ENCODE peak calls at places on chromosomes 3 and 15, in eight cellular contexts. S, M, Q, D, O, X, R and P are unnamed samples.
A peak's percentile ranks its signal among the peaks of the same experiment; 100 is the strongest.

GRCh38 chr3:101011086-101011485 is 17.9 kb upstream of the ABI3BP start:
- DNase-seq in S (no peak), O (no peak), X (no peak), D (no peak), Q (no peak), M (no peak), R (no peak), P (no peak)

GRCh38 chr15:63833246-63833696 is 477 bp downstream of the HERC1 start:
- DNase-seq in X (no peak), R (peak; percentile 65), O (peak; percentile 52), M (peak; percentile 73), S (peak; percentile 50), Q (peak; percentile 75), D (peak; percentile 33), P (no peak)

GRCh38 chr3:153667341-153667740 is 453.8 kb upstream of the ARHGEF26 start:
- DNase-seq in Q (peak; percentile 4), M (no peak), R (peak; percentile 5), O (no peak), D (no peak), X (no peak), S (no peak), P (no peak)

GRCh38 chr15:72285402-72285801 is 13.0 kb upstream of the PARP6 start:
- DNase-seq in O (no peak), R (peak; percentile 76), Q (no peak), M (peak; percentile 38), D (no peak), S (no peak), X (no peak), P (no peak)

GRCh38 chr3:62928256-62928655 is 53.0 kb upstream of the CADPS start:
- DNase-seq in D (no peak), S (no peak), X (no peak), O (no peak), M (peak; percentile 70), R (no peak), Q (no peak), P (no peak)

GRCh38 chr3:112582242-112582874 is 20.5 kb downstream of the SLC35A5 start:
- DNase-seq in R (peak; percentile 60), O (peak; percentile 36), S (no peak), D (no peak), Q (peak; percentile 68), M (peak; percentile 50), X (peak; percentile 42), P (no peak)

GRCh38 chr3:194487289-194488006 is 646 bp upstream of the ATP13A3 start:
- DNase-seq in R (peak; percentile 77), M (peak; percentile 51), X (no peak), D (peak; percentile 55), Q (no peak), O (peak; percentile 72), S (peak; percentile 43), P (no peak)

GRCh38 chr3:14216257-14217048 is 37.8 kb downstream of the LSM3 start:
- DNase-seq in M (peak; percentile 62), S (no peak), Q (no peak), D (peak; percentile 43), X (no peak), R (peak; percentile 97), O (peak; percentile 93), P (peak; percentile 89)

GRCh38 chr3:112813723-112814171 is 32.9 kb downstream of the CD200R1L start:
- DNase-seq in O (peak; percentile 89), M (no peak), D (no peak), Q (peak; percentile 85), R (no peak), S (no peak), X (no peak), P (no peak)

GRCh38 chr3:27228805-27229204 is 140.4 kb downstream of the NEK10 start:
- DNase-seq in S (no peak), X (no peak), D (no peak), O (no peak), R (peak; percentile 90), Q (no peak), M (peak; percentile 36), P (no peak)

GRCh38 chr15:57440167-57440566 is 63.9 kb downstream of the CGNL1 start:
- DNase-seq in D (no peak), Q (no peak), X (no peak), R (no peak), O (no peak), S (no peak), M (no peak), P (no peak)

GRCh38 chr3:104810896-104811295 is 555.8 kb upstream of the ALCAM start:
- DNase-seq in X (no peak), R (no peak), S (no peak), D (no peak), Q (no peak), O (no peak), M (no peak), P (no peak)

GRCh38 chr15:71776304-71776703 is 34.0 kb upstream of the NR2E3 start:
- DNase-seq in S (no peak), O (no peak), Q (no peak), X (no peak), D (no peak), M (no peak), R (no peak), P (no peak)

GRCh38 chr3:18767756-18768303 is 342.7 kb upstream of the SATB1 start:
- DNase-seq in S (no peak), M (no peak), R (no peak), D (no peak), O (no peak), X (no peak), Q (no peak), P (no peak)

GRCh38 chr3:38334656-38335055 is 11.9 kb upstream of the XYLB start:
- DNase-seq in M (no peak), S (no peak), R (no peak), D (no peak), X (no peak), O (no peak), Q (no peak), P (no peak)

GRCh38 chr3:53719796-53720195 is 126.4 kb downstream of the CHDH start:
- DNase-seq in O (no peak), D (no peak), X (no peak), M (no peak), S (no peak), R (no peak), Q (no peak), P (no peak)
- H3K4me3 ChIP-seq in O (no peak overlapping the region), D (no peak overlapping the region), X (no peak overlapping the region), M (no peak overlapping the region), S (no peak overlapping the region), R (no peak overlapping the region), Q (no peak overlapping the region), P (no peak overlapping the region)

DNA sequence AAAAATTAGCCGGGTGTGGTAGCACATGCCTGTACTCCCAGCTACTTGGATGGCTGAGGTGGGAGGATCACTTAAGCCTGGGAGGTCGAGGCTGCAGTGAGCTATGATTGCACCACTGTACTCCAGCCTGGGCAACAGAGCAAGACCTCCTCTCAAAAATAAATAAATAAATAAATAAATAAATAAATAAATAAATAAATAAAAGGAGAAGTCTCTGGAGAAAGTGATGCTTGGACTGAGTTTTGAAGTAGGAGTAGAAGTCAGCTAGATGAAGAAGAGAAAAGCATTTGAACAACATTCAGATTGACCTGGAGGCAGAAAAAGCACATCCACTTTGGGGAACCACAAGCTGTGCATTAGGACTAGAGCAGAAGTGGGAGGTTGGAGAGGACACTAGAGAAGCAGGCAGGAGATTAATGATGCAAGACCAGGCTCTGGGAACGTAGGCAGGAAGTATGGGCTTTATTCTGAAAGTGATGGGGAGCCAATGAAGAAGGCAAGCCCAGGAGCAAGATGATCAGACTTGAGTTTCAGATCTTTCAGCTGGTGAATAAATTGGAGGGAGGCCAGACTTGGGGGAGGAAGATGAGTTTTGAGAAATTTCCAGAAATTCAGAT is 48.7 kb downstream of the KLHL6 start:
- DNase-seq in O (peak; percentile 41), S (no peak), M (no peak), R (no peak), Q (no peak), X (no peak), D (no peak), P (no peak)
- H3K36me3 ChIP-seq in O (peaks cover 88% of the 10 kb centered on the region), S (no peaks in the 10 kb centered on the region), M (no peaks in the 10 kb centered on the region), R (no peaks in the 10 kb centered on the region), Q (no peaks in the 10 kb centered on the region), X (no peaks in the 10 kb centered on the region), D (peaks cover 21% of the 10 kb centered on the region), P (no peaks in the 10 kb centered on the region)

GRCh38 chr15:83061680-83062079 is 5.4 kb downstream of the BTBD1 start:
- DNase-seq in O (no peak), R (no peak), M (peak; percentile 25), X (no peak), D (no peak), Q (peak; percentile 43), S (no peak), P (no peak)
- H3K4me3 ChIP-seq in O (no peak overlapping the region), R (no peak overlapping the region), M (no peak overlapping the region), X (no peak overlapping the region), D (no peak overlapping the region), Q (no peak overlapping the region), S (no peak overlapping the region), P (no peak overlapping the region)

GRCh38 chr3:10312866-10313265 is 8.0 kb downstream of the SEC13 start:
- DNase-seq in D (no peak), X (no peak), M (no peak), S (no peak), O (no peak), R (no peak), Q (no peak), P (no peak)
- H3K36me3 ChIP-seq in D (peaks cover 97% of the 10 kb centered on the region), X (peaks cover 88% of the 10 kb centered on the region), M (peaks cover 89% of the 10 kb centered on the region), S (peaks cover 4% of the 10 kb centered on the region), O (peaks cover 97% of the 10 kb centered on the region), R (peaks cover 37% of the 10 kb centered on the region), Q (peaks cover 97% of the 10 kb centered on the region), P (peaks cover 45% of the 10 kb centered on the region)